ENCODE peak calls at places on chromosomes 6 and 20, in eight cellular contexts. One of them, this sample, is unnamed.

GRCh38 chr6:106360410-106360988 is at the start of gene CRYBG1:
- DNase-seq in MM.1S: peak; percentile 73
- DNase-seq in OCI-LY7: peak; percentile 23
- DNase-seq in hepatocyte: peak; percentile 88
- DNase-seq in PC-3: peak; percentile 90
- DNase-seq in GM23338: peak; percentile 86
- DNase-seq in HCT116: peak; percentile 75
- DNase-seq in GM23248: peak; percentile 44
- DNase-seq in this sample: peak; percentile 94

GRCh38 chr6:107079429-107079828 is 35.9 kb downstream of the BEND3 start:
- DNase-seq in HCT116: peak; percentile 18
- DNase-seq in hepatocyte: no peak
- DNase-seq in GM23248: no peak
- DNase-seq in PC-3: no peak
- DNase-seq in MM.1S: no peak
- DNase-seq in GM23338: peak; percentile 57
- DNase-seq in OCI-LY7: no peak
- DNase-seq in this sample: no peak

GRCh38 chr6:154842828-154843227 is 109.6 kb downstream of the SCAF8 start:
- DNase-seq in GM23248: no peak
- DNase-seq in GM23338: no peak
- DNase-seq in MM.1S: no peak
- DNase-seq in HCT116: no peak
- DNase-seq in PC-3: no peak
- DNase-seq in hepatocyte: no peak
- DNase-seq in OCI-LY7: no peak
- DNase-seq in this sample: no peak

GRCh38 chr20:44776977-44777376 is 31.3 kb downstream of the KCNK15 start:
- DNase-seq in PC-3: peak; percentile 51
- DNase-seq in MM.1S: peak; percentile 35
- DNase-seq in hepatocyte: peak; percentile 54
- DNase-seq in GM23248: peak; percentile 44
- DNase-seq in OCI-LY7: no peak
- DNase-seq in HCT116: no peak
- DNase-seq in GM23338: peak; percentile 78
- DNase-seq in this sample: peak; percentile 20

GRCh38 chr6:76217606-76218005 is 145.1 kb upstream of the IMPG1 start:
- DNase-seq in PC-3: no peak
- DNase-seq in hepatocyte: no peak
- DNase-seq in GM23338: no peak
- DNase-seq in MM.1S: no peak
- DNase-seq in OCI-LY7: no peak
- DNase-seq in HCT116: no peak
- DNase-seq in GM23248: no peak
- DNase-seq in this sample: no peak

GRCh38 chr20:46394872-46395470 is 11.4 kb downstream of the ELMO2 start:
- DNase-seq in hepatocyte: no peak
- DNase-seq in MM.1S: no peak
- DNase-seq in HCT116: no peak
- DNase-seq in OCI-LY7: no peak
- DNase-seq in GM23338: no peak
- DNase-seq in GM23248: no peak
- DNase-seq in PC-3: no peak
- DNase-seq in this sample: no peak

GRCh38 chr20:37198962-37199660 is 19.8 kb upstream of the MROH8 start:
- DNase-seq in hepatocyte: no peak
- DNase-seq in HCT116: no peak
- DNase-seq in GM23338: no peak
- DNase-seq in MM.1S: no peak
- DNase-seq in PC-3: no peak
- DNase-seq in GM23248: no peak
- DNase-seq in OCI-LY7: no peak
- DNase-seq in this sample: no peak

GRCh38 chr6:47263268-47263667 is 46.4 kb downstream of the TNFRSF21 start:
- DNase-seq in GM23338: no peak
- DNase-seq in MM.1S: no peak
- DNase-seq in HCT116: no peak
- DNase-seq in GM23248: no peak
- DNase-seq in PC-3: no peak
- DNase-seq in hepatocyte: no peak
- DNase-seq in OCI-LY7: no peak
- DNase-seq in this sample: no peak

GRCh38 chr6:40848038-40848437 is 191.0 kb downstream of the UNC5CL start:
- DNase-seq in MM.1S: no peak
- DNase-seq in HCT116: no peak
- DNase-seq in OCI-LY7: no peak
- DNase-seq in GM23248: peak; percentile 80
- DNase-seq in PC-3: no peak
- DNase-seq in hepatocyte: peak; percentile 67
- DNase-seq in GM23338: no peak
- DNase-seq in this sample: no peak

GRCh38 chr20:20353574-20353973 is 14.3 kb upstream of the INSM1 start:
- DNase-seq in MM.1S: no peak
- DNase-seq in GM23248: no peak
- DNase-seq in HCT116: no peak
- DNase-seq in hepatocyte: no peak
- DNase-seq in GM23338: no peak
- DNase-seq in OCI-LY7: no peak
- DNase-seq in PC-3: no peak
- DNase-seq in this sample: no peak

DNA sequence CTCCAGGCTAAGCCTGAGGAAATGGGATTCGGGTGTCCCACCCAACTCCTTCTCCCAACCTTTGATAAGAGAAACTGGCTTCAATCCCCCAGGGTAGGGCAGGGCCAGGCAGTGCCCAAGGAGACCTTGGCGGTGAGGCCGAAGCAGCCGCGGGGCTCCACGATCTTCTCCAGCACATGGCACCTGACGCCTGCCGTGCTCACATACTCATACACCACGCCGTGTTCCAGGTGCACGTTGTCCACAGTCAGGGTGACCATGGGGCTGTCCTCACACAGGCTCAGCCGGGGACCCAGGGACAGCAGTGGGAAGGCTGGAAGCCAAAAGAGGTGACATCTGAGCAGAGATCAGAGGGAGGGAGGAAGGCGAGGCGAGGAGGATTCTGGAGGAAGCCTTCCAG is 176.5 kb downstream of the PREX1 start:
- DNase-seq in PC-3: no peak
- DNase-seq in GM23338: no peak
- DNase-seq in MM.1S: no peak
- DNase-seq in HCT116: no peak
- DNase-seq in GM23248: no peak
- DNase-seq in OCI-LY7: no peak
- DNase-seq in hepatocyte: no peak
- DNase-seq in this sample: no peak
- H3K9me2 ChIP-seq in PC-3: no peaks in the 10 kb centered on the region
- H3K9me2 ChIP-seq in GM23338: no peaks in the 10 kb centered on the region
- H3K9me2 ChIP-seq in MM.1S: no peaks in the 10 kb centered on the region
- H3K9me2 ChIP-seq in HCT116: no peaks in the 10 kb centered on the region
- H3K9me2 ChIP-seq in GM23248: no peaks in the 10 kb centered on the region
- H3K9me2 ChIP-seq in OCI-LY7: no peaks in the 10 kb centered on the region
- H3K9me2 ChIP-seq in hepatocyte: no peaks in the 10 kb centered on the region
- H3K9me2 ChIP-seq in this sample: no peaks in the 10 kb centered on the region

DNA sequence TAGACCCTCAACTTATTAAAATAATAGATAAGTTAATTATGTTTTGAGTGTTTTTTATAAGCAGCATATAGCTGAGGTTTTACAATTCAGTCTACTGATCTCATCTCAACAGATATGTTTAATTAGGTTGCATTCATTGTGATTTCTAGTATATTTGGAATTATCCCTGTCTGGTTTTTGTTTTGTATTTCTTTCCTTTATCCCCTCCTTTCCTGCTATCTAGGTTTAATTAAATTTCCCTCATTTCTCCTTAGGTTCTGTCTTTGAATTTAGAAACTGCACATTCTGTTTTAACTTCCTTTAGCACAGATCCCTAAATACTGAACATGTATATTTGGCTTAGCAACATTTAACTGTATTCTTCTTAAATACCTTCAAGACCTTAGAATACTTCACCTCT is 4.9 kb upstream of the SUMO4 start:
- DNase-seq in GM23338: no peak
- DNase-seq in GM23248: no peak
- DNase-seq in PC-3: no peak
- DNase-seq in OCI-LY7: no peak
- DNase-seq in HCT116: no peak
- DNase-seq in MM.1S: no peak
- DNase-seq in hepatocyte: no peak
- DNase-seq in this sample: no peak
- H3K9me2 ChIP-seq in GM23338: no peaks in the 10 kb centered on the region
- H3K9me2 ChIP-seq in GM23248: no peaks in the 10 kb centered on the region
- H3K9me2 ChIP-seq in PC-3: no peaks in the 10 kb centered on the region
- H3K9me2 ChIP-seq in OCI-LY7: no peaks in the 10 kb centered on the region
- H3K9me2 ChIP-seq in HCT116: no peaks in the 10 kb centered on the region
- H3K9me2 ChIP-seq in MM.1S: no peaks in the 10 kb centered on the region
- H3K9me2 ChIP-seq in hepatocyte: no peaks in the 10 kb centered on the region
- H3K9me2 ChIP-seq in this sample: no peaks in the 10 kb centered on the region

GRCh38 chr20:24490598-24490997 is 21.2 kb downstream of the SYNDIG1 start:
- DNase-seq in OCI-LY7: no peak
- DNase-seq in hepatocyte: no peak
- DNase-seq in GM23338: no peak
- DNase-seq in GM23248: no peak
- DNase-seq in PC-3: no peak
- DNase-seq in MM.1S: no peak
- DNase-seq in HCT116: no peak
- DNase-seq in this sample: no peak
- H3K9me2 ChIP-seq in OCI-LY7: no peaks in the 10 kb centered on the region
- H3K9me2 ChIP-seq in hepatocyte: no peaks in the 10 kb centered on the region
- H3K9me2 ChIP-seq in GM23338: no peaks in the 10 kb centered on the region
- H3K9me2 ChIP-seq in GM23248: no peaks in the 10 kb centered on the region
- H3K9me2 ChIP-seq in PC-3: no peaks in the 10 kb centered on the region
- H3K9me2 ChIP-seq in MM.1S: no peaks in the 10 kb centered on the region
- H3K9me2 ChIP-seq in HCT116: no peaks in the 10 kb centered on the region
- H3K9me2 ChIP-seq in this sample: no peaks in the 10 kb centered on the region

DNA sequence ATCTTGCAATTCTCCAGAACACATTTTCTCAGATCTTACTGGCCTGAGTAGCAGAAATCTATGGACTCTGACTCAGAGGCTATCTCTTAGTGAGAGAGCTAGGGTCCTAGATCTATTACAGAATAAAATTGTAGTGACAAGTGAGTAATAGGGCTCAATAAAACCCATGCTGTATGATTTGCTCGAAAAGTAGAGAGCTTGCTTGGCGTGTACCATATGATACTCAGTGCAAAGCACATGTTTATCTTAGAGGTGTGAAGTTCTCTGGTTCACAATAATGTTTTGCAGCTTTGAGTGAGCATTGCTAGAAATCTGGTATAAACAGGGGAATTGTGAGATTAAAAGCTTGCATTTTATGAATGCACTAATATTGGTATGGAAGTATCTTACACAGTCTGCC is 87.8 kb upstream of the PRSS16 start:
- DNase-seq in MM.1S: no peak
- DNase-seq in PC-3: no peak
- DNase-seq in OCI-LY7: no peak
- DNase-seq in HCT116: no peak
- DNase-seq in GM23338: no peak
- DNase-seq in hepatocyte: no peak
- DNase-seq in GM23248: no peak
- DNase-seq in this sample: no peak
- H3K9me2 ChIP-seq in MM.1S: no peaks in the 10 kb centered on the region
- H3K9me2 ChIP-seq in PC-3: no peaks in the 10 kb centered on the region
- H3K9me2 ChIP-seq in OCI-LY7: no peaks in the 10 kb centered on the region
- H3K9me2 ChIP-seq in HCT116: peaks cover 3% of the 10 kb centered on the region
- H3K9me2 ChIP-seq in GM23338: no peaks in the 10 kb centered on the region
- H3K9me2 ChIP-seq in hepatocyte: no peaks in the 10 kb centered on the region
- H3K9me2 ChIP-seq in GM23248: no peaks in the 10 kb centered on the region
- H3K9me2 ChIP-seq in this sample: no peaks in the 10 kb centered on the region

DNA sequence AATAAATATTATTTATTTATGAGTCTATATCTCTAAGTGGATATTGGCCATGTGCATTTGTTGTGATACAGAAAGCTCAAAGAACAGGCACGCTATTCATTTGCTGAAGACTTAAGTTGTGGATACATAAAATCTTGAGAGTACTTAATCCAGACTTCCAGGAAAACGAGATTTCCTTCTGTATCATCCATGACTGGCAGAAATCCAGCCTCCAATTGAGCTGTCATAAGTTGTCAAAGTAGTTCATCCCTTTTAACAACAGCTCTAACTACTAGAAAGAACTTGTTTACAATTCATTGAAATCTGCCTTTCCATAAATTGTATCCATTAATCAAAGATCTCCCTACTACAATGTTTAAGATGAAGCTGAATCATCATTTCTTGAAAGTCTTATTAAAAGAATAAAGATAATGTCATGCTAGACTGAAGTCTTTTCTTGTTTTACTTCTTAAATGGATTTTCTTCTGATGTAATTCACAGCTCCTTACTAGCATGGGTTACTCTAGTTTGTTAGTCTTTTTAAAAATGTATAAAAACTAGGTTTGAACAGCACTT is 447.3 kb upstream of the CITED2 start:
- DNase-seq in GM23338: no peak
- DNase-seq in GM23248: no peak
- DNase-seq in OCI-LY7: no peak
- DNase-seq in hepatocyte: no peak
- DNase-seq in HCT116: no peak
- DNase-seq in MM.1S: no peak
- DNase-seq in PC-3: no peak
- DNase-seq in this sample: no peak
- H3K9me2 ChIP-seq in GM23338: peaks cover 15% of the 10 kb centered on the region
- H3K9me2 ChIP-seq in GM23248: no peaks in the 10 kb centered on the region
- H3K9me2 ChIP-seq in OCI-LY7: no peaks in the 10 kb centered on the region
- H3K9me2 ChIP-seq in hepatocyte: no peaks in the 10 kb centered on the region
- H3K9me2 ChIP-seq in HCT116: no peaks in the 10 kb centered on the region
- H3K9me2 ChIP-seq in MM.1S: no peaks in the 10 kb centered on the region
- H3K9me2 ChIP-seq in PC-3: no peaks in the 10 kb centered on the region
- H3K9me2 ChIP-seq in this sample: no peaks in the 10 kb centered on the region

GRCh38 chr6:81226957-81227356 is 525.5 kb downstream of the TENT5A start:
- DNase-seq in GM23338: no peak
- DNase-seq in MM.1S: no peak
- DNase-seq in PC-3: no peak
- DNase-seq in HCT116: no peak
- DNase-seq in OCI-LY7: no peak
- DNase-seq in hepatocyte: no peak
- DNase-seq in GM23248: no peak
- DNase-seq in this sample: no peak
- H3K9me2 ChIP-seq in GM23338: no peaks in the 10 kb centered on the region
- H3K9me2 ChIP-seq in MM.1S: no peaks in the 10 kb centered on the region
- H3K9me2 ChIP-seq in PC-3: no peaks in the 10 kb centered on the region
- H3K9me2 ChIP-seq in HCT116: no peaks in the 10 kb centered on the region
- H3K9me2 ChIP-seq in OCI-LY7: no peaks in the 10 kb centered on the region
- H3K9me2 ChIP-seq in hepatocyte: no peaks in the 10 kb centered on the region
- H3K9me2 ChIP-seq in GM23248: no peaks in the 10 kb centered on the region
- H3K9me2 ChIP-seq in this sample: no peaks in the 10 kb centered on the region

This sample was measured in PC-9.